ENCODE peak calls at places on chromosomes 1 and 21, in eight cellular contexts. Y is GM23338, F is psoas muscle, A is lower lobe of right lung, J is heart right ventricle, E is hepatocyte, H is mammary epithelial cell, G is HCT116. O is an unnamed sample.

GRCh38 chr21:35046880-35047229 is 2.2 kb downstream of the RUNX1 start:
- DNase-seq in G (no peak), J (no peak), F (peak; percentile 55), H (no peak), A (no peak), Y (no peak), E (no peak), O (no peak)

GRCh38 chr1:14983277-14983676 is 170.3 kb upstream of the TMEM51 start:
- DNase-seq in Y (peak; percentile 63), G (no peak), A (no peak), H (no peak), F (no peak), E (no peak), J (no peak), O (no peak)

GRCh38 chr21:29022141-29022540 is 2.3 kb upstream of the USP16 start:
- DNase-seq in H (no peak), F (no peak), E (no peak), J (no peak), Y (no peak), G (no peak), A (no peak), O (no peak)

GRCh38 chr1:206479164-206480125 is 9.2 kb downstream of the IKBKE start:
- DNase-seq in Y (peak; percentile 92), A (peak; percentile 75), J (peak; percentile 70), E (peak; percentile 88), F (peak; percentile 77), H (peak; percentile 49), G (no peak), O (peak; percentile 80)

GRCh38 chr1:185369786-185370185 is 52.7 kb upstream of the IVNS1ABP start:
- DNase-seq in H (no peak), J (no peak), A (no peak), F (no peak), G (no peak), E (no peak), Y (no peak), O (no peak)

GRCh38 chr1:102178483-102178882 is 181.8 kb upstream of the OLFM3 start:
- DNase-seq in A (no peak), J (no peak), F (no peak), H (no peak), Y (no peak), E (no peak), G (no peak), O (no peak)

GRCh38 chr1:43536196-43536863 is 5.6 kb downstream of the PTPRF start:
- DNase-seq in F (no peak), E (no peak), Y (no peak), G (no peak), A (no peak), H (no peak), J (no peak), O (no peak)

GRCh38 chr1:212470059-212470458 is 37.3 kb downstream of the NENF start:
- DNase-seq in Y (no peak), J (peak; percentile 74), F (peak; percentile 88), A (no peak), G (peak; percentile 46), E (peak; percentile 69), H (peak; percentile 97), O (peak; percentile 98)

GRCh38 chr1:54624466-54625464 is 1.4 kb upstream of the FAM151A start:
- DNase-seq in A (no peak), H (no peak), Y (no peak), F (no peak), E (peak; percentile 3), J (no peak), G (no peak), O (no peak)

GRCh38 chr1:92274939-92275338 is 23.8 kb downstream of the GLMN start:
- DNase-seq in G (no peak), H (peak; percentile 13), J (no peak), F (no peak), A (no peak), E (no peak), Y (no peak), O (no peak)

GRCh38 chr1:36157973-36158826 is 2.2 kb downstream of the MAP7D1 start:
- DNase-seq in G (no peak), J (no peak), A (no peak), H (no peak), Y (no peak), E (no peak), F (no peak), O (no peak)

GRCh38 chr1:157496121-157496526 is 56.2 kb downstream of the FCRL5 start:
- DNase-seq in J (peak; percentile 11), A (no peak), F (no peak), Y (peak; percentile 76), H (peak; percentile 32), E (peak; percentile 62), G (peak; percentile 26), O (no peak)

GRCh38 chr1:34164510-34165381 is at the start of gene CSMD2:
- DNase-seq in E (peak; percentile 76), G (no peak), A (no peak), Y (peak; percentile 85), H (peak; percentile 14), F (peak; percentile 58), J (no peak), O (no peak)

GRCh38 chr1:205455581-205456382 is at the start of gene BLACAT1:
- DNase-seq in A (no peak), E (no peak), J (no peak), H (no peak), G (no peak), F (no peak), Y (peak; percentile 72), O (no peak)

GRCh38 chr1:167158095-167158812 is 62.4 kb upstream of the POU2F1 start:
- DNase-seq in Y (peak; percentile 30), H (no peak), F (no peak), E (no peak), G (no peak), J (no peak), A (no peak), O (no peak)

GRCh38 chr1:53183277-53183990 is 13.2 kb upstream of the CPT2 start:
- DNase-seq in A (no peak), E (peak; percentile 86), Y (no peak), G (no peak), J (no peak), H (no peak), F (no peak), O (no peak)

GRCh38 chr1:54297596-54298283 is 97.8 kb downstream of the MRPL37 start:
- DNase-seq in H (no peak), G (no peak), A (no peak), E (no peak), Y (no peak), F (no peak), J (no peak), O (no peak)

GRCh38 chr1:166843769-166844596 is 4.7 kb downstream of the POGK start:
- DNase-seq in G (no peak), J (no peak), E (peak; percentile 60), H (no peak), F (no peak), Y (no peak), A (no peak), O (no peak)

GRCh38 chr1:226656601-226657277 is 82.3 kb downstream of the ITPKB start:
- DNase-seq in H (peak; percentile 90), J (no peak), G (no peak), F (peak; percentile 62), Y (no peak), E (no peak), A (no peak), O (peak; percentile 89)

GRCh38 chr1:164733070-164733469 is 174.1 kb downstream of the PBX1 start:
- DNase-seq in J (no peak), F (no peak), A (no peak), E (no peak), G (peak; percentile 32), H (peak; percentile 71), Y (no peak), O (no peak)

GRCh38 chr1:219312967-219313366 is 139.3 kb downstream of the LYPLAL1 start:
- DNase-seq in Y (no peak), J (no peak), F (no peak), G (no peak), A (no peak), H (no peak), E (peak; percentile 45), O (no peak)

GRCh38 chr1:227779651-227780050 is 35.8 kb upstream of the PRSS38 start:
- DNase-seq in F (no peak), E (no peak), H (no peak), J (peak; percentile 1), A (no peak), G (no peak), Y (no peak), O (no peak)

GRCh38 chr1:210201671-210202070 is 30.9 kb upstream of the SERTAD4 start:
- DNase-seq in Y (no peak), A (no peak), H (no peak), E (no peak), G (no peak), J (no peak), F (no peak), O (no peak)

GRCh38 chr1:39387452-39387851 is 104.0 kb upstream of the BMP8A start:
- DNase-seq in E (peak; percentile 40), G (peak; percentile 83), A (no peak), F (no peak), J (no peak), Y (no peak), H (peak; percentile 62), O (no peak)
- TF ChIP-seq CTCF in E (peak; percentile 15), G (peak; percentile 70), A (no peak), F (no peak), J (no peak), Y (no peak), H (peak; percentile 43), O (no peak)

GRCh38 chr1:100613817-100614559 is 76.0 kb downstream of the GPR88 start:
- DNase-seq in G (no peak), J (no peak), E (no peak), Y (no peak), A (no peak), F (no peak), H (no peak), O (no peak)
- H3K4me1 ChIP-seq in G (no peaks in the 10 kb centered on the region), J (no peaks in the 10 kb centered on the region), E (no peaks in the 10 kb centered on the region), Y (no peaks in the 10 kb centered on the region), A (no peaks in the 10 kb centered on the region), F (no peaks in the 10 kb centered on the region), H (peaks cover 13% of the 10 kb centered on the region), O (peaks cover 17% of the 10 kb centered on the region)

DNA sequence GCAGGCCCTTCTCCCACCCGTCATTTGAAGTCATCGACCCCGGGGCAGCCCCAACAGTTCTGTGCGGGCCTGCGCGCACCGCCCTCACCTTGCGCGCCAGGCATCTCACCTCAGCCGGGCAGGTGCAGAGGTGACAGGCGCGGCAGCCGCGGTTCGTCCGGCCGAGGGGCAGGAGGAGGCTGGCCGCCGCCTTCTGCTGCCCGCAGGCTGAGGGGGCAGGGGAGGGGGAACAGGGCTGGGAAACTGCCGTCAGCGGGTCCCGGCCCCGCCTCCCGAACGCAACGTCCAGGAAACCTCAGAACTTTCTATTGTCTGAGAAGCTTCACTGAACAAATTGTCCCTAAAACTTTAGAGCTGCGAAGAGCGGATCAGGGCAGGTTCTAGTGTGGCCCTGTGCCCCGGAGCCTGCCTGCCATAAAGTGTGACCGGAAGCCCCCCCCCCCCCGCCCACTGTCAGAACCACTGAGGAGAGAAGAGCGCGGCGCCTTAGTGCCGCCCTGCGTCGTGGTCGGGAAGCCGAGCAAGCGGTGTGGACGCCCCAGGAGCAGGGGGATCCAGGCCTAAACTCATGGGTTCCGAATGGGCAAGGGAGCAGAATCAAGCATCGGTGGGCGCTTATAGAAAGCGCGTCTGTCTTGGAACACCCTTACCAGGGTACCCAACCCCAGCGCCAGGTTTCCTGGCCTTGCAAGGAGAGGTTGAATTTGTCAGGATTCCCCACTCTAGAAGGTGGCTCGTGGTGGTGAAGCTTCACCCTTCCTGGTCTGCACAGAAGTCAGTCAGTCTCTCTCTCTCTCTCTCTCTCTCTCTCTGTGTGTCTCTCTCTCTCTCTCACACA is 13.3 kb upstream of the TBX15 start:
- DNase-seq in J (no peak), F (peak; percentile 70), G (no peak), A (no peak), H (no peak), Y (peak; percentile 60), E (no peak), O (no peak)
- H3K27me3 ChIP-seq in J (peaks cover 99% of the 10 kb centered on the region), F (no peaks in the 10 kb centered on the region), G (no peaks in the 10 kb centered on the region), A (peaks cover 96% of the 10 kb centered on the region), H (peaks cover 3% of the 10 kb centered on the region), Y (peaks cover 100% of the 10 kb centered on the region), E (peaks cover 94% of the 10 kb centered on the region), O (peaks cover 17% of the 10 kb centered on the region)

GRCh38 chr1:11645670-11646265 is 8.5 kb downstream of the FBXO2 start:
- DNase-seq in Y (peak; percentile 92), E (peak; percentile 91), H (peak; percentile 49), G (peak; percentile 62), A (peak; percentile 85), F (peak; percentile 88), J (peak; percentile 69), O (no peak)
- TF ChIP-seq CTCF in Y (peak; percentile 78), E (peak; percentile 68), H (peak; percentile 71), G (peak; percentile 73), A (peak; percentile 81), F (peak; percentile 68), J (peak; percentile 83), O (peak; percentile 72)